ENCODE peak calls at places on chromosomes 12 and 14, in seven cellular contexts. F is HFFc6, Y is heart left ventricle, R is cardiac fibroblast, N is fibroblast of mammary gland, K is heart right ventricle, P is Panc1. L is an unnamed sample.
A peak's percentile ranks its signal among the peaks of the same experiment; 100 is the strongest.

GRCh38 chr12:2959194-2959507 is at the start of gene TEAD4:
- DNase-seq in K (peak; percentile 69), R (peak; percentile 74), N (peak; percentile 52), F (peak; percentile 71), Y (peak; percentile 58), P (no peak), L (peak; percentile 39)

GRCh38 chr14:99133563-99134332 is 138.2 kb downstream of the BCL11B start:
- DNase-seq in P (no peak), K (no peak), R (no peak), F (no peak), Y (peak; percentile 33), N (no peak), L (no peak)

GRCh38 chr14:73008501-73008900 is 18.4 kb downstream of the ZFYVE1 start:
- DNase-seq in F (peak; percentile 10), K (no peak), R (peak; percentile 69), N (peak; percentile 61), P (no peak), Y (no peak), L (no peak)

GRCh38 chr12:67681145-67681778 is 32.7 kb downstream of the DYRK2 start:
- DNase-seq in Y (no peak), F (peak; percentile 94), N (peak; percentile 97), R (peak; percentile 92), P (peak; percentile 8), K (no peak), L (no peak)

GRCh38 chr14:50734950-50735697 is 67.0 kb upstream of the SAV1 start:
- DNase-seq in R (no peak), N (peak; percentile 27), K (no peak), Y (no peak), F (no peak), P (no peak), L (no peak)

GRCh38 chr12:13147688-13148531 is 44.4 kb upstream of the GSG1 start:
- DNase-seq in P (no peak), R (no peak), Y (no peak), F (no peak), K (no peak), N (no peak), L (no peak)

GRCh38 chr12:976644-977043 is 14.4 kb upstream of the ERC1 start:
- DNase-seq in Y (no peak), P (no peak), N (no peak), F (no peak), R (no peak), K (no peak), L (no peak)

GRCh38 chr14:61661471-61661988 is 33.8 kb upstream of the HIF1A start:
- DNase-seq in Y (no peak), P (no peak), N (peak; percentile 65), R (peak; percentile 91), K (no peak), F (peak; percentile 4), L (no peak)

GRCh38 chr12:64610660-64611429 is 550 bp downstream of the RASSF3 start:
- DNase-seq in Y (peak; percentile 81), F (peak; percentile 39), P (no peak), R (peak; percentile 61), K (peak; percentile 79), N (peak; percentile 41), L (no peak)

DNA sequence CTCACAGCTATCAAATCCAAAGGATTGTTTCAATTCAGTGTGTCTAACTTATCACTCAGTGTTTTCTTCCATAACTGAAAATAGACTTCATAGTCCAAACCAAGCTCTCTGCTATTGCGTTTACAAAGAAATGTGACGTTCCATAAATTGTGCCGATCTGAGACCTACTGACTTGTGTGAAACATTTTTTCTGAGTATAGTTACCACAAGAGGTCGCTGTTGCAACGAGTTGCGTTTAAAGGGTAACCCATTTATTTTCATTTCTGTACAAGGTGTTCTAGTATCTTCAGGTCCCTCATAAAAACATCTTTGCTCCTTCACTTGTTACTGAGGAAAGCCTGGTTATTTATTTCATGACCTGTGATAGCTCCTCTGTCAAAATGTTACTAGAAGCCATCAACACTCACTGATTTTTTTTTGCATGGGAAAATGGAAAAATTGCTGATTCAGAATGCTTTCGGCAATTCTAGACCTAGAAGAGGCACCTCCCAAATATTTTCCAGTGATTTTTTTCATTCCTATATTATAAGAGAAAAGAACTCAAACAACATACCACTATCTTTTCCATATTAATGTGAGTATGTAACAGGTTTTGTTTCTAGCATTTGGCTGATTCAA is 60.9 kb upstream of the OR4E1 start:
- DNase-seq in P (peak; percentile 39), R (peak; percentile 67), N (peak; percentile 59), F (no peak), Y (no peak), K (no peak), L (peak; percentile 54)
- TF ChIP-seq CTCF in P (peak; percentile 68), R (peak; percentile 49), N (peak; percentile 63), F (peak; percentile 72), Y (peak; percentile 32), K (peak; percentile 54), L (peak; percentile 61)

GRCh38 chr14:67186789-67187188 is 2.5 kb upstream of the GARIN2 start:
- DNase-seq in R (no peak), F (no peak), K (no peak), N (peak; percentile 15), Y (no peak), P (no peak), L (peak; percentile 6)

GRCh38 chr14:67188326-67188725 is 914 bp upstream of the GARIN2 start:
- DNase-seq in N (no peak), Y (no peak), F (no peak), K (no peak), R (no peak), P (no peak), L (no peak)

GRCh38 chr14:67187826-67188225 is 1.4 kb upstream of the GARIN2 start:
- DNase-seq in P (peak; percentile 54), Y (no peak), K (no peak), N (peak; percentile 47), F (peak; percentile 62), R (peak; percentile 69), L (peak; percentile 85)

GRCh38 chr14:67187210-67187609 is 2.0 kb upstream of the GARIN2 start:
- DNase-seq in P (peak; percentile 74), N (peak; percentile 83), F (peak; percentile 84), Y (no peak), K (no peak), R (peak; percentile 70), L (peak; percentile 83)

DNA sequence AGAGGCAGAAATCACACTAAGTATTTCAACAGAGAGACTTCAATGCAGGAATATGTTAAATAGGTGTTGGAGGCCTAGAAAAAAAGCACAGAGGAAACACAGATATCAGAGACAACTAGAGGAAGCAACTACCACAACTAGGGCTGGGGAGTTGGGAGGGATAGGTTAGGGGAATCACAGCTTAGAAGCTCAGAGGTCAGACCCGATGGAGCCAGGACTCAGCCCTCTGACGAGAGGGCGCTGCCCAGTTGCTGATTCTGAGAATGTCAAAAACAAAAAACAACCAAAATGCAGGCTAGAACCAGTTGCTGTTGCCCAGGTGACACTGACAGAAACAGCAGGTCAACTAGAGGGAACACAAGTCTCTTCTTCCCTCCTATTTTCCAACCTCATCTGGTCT is 2.9 kb upstream of the GARIN2 start:
- DNase-seq in K (no peak), Y (no peak), P (no peak), R (no peak), N (no peak), F (no peak), L (no peak)
- TF ChIP-seq CTCF in K (no peak), Y (no peak), P (no peak), R (no peak), N (no peak), F (no peak), L (no peak)

GRCh38 chr12:38906482-38907170 is 1.2 kb upstream of the CPNE8 start:
- DNase-seq in P (peak; percentile 69), F (no peak), R (peak; percentile 90), Y (peak; percentile 92), N (peak; percentile 89), K (peak; percentile 87), L (peak; percentile 74)

GRCh38 chr12:38904932-38905479 is 385 bp downstream of the CPNE8 start:
- DNase-seq in Y (peak; percentile 92), P (peak; percentile 75), N (peak; percentile 86), K (peak; percentile 85), F (no peak), R (peak; percentile 88), L (peak; percentile 88)

GRCh38 chr12:38903596-38903995 is 1.8 kb downstream of the CPNE8 start:
- DNase-seq in N (no peak), F (no peak), P (no peak), K (no peak), Y (no peak), R (no peak), L (no peak)

GRCh38 chr12:38907171-38907923 is 2.0 kb upstream of the CPNE8 start:
- DNase-seq in K (no peak), F (no peak), N (peak; percentile 17), R (peak; percentile 22), Y (no peak), P (no peak), L (no peak)

GRCh38 chr12:38905480-38906351 is at the start of gene CPNE8:
- DNase-seq in Y (peak; percentile 87), N (peak; percentile 70), F (no peak), P (peak; percentile 57), R (peak; percentile 79), K (peak; percentile 84), L (peak; percentile 48)
- TF ChIP-seq CTCF in Y (no peak), N (no peak), F (no peak), P (no peak), R (no peak), K (no peak), L (no peak)

GRCh38 chr12:123388948-123389559 is 5.1 kb downstream of the KMT5A start:
- DNase-seq in Y (no peak), F (no peak), N (no peak), R (no peak), P (no peak), K (no peak), L (no peak)

GRCh38 chr12:123389560-123390351 is 5.8 kb downstream of the KMT5A start:
- DNase-seq in F (peak; percentile 25), R (peak; percentile 35), P (no peak), Y (peak; percentile 84), N (no peak), K (peak; percentile 56), L (no peak)

GRCh38 chr12:123387508-123388217 is 3.7 kb downstream of the KMT5A start:
- DNase-seq in Y (no peak), N (no peak), P (no peak), F (no peak), K (no peak), R (no peak), L (no peak)

GRCh38 chr12:123390415-123391093 is 6.6 kb downstream of the KMT5A start:
- DNase-seq in N (no peak), R (no peak), F (peak; percentile 27), Y (no peak), K (no peak), P (no peak), L (no peak)

DNA sequence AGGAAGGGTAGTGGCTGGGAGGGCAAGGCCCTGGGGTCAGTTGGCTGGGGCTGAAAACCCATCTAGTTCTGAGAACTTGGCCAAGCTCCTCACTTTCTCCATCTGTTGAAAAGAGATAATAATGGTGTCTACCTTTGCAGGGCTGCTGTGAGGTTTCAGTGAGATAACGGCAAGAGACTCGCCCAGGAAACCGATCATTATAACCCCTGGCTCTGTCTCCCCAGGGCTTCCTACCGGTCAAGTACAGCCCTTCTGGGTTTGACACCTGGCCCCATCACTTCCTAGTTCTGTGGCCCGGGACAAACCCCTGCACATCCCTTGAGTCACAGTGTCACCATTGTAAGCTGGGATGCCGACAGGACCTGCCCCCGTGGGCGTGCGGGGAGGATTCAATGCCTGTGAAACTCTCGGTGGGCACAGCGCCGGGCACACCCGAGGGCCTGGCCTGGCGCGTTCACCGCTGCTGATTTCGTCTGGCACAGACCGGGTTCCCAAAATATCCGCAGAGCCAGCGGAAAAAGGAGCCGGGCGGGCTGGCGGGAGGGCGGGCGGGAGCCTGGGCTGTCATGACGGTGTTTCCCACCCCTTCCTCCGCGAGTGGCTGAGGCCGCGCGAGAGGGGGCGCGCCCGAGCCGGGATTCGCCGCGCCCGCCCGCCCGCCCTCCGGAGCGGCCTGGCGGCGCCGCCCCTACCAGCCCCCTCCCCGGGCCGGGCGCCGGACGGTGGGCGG is 4.5 kb downstream of the KMT5A start:
- DNase-seq in F (peak; percentile 44), P (no peak), R (peak; percentile 55), Y (peak; percentile 86), N (peak; percentile 47), K (peak; percentile 83), L (no peak)
- TF ChIP-seq CTCF in F (no peak), P (no peak), R (no peak), Y (peak; percentile 45), N (no peak), K (peak; percentile 50), L (no peak)